ENCODE peak calls at places on chromosomes 11 and 22, in nine cellular contexts. D is endodermal cell; Z is transverse colon; M is heart right ventricle; A is gastrocnemius medialis; F is IMR-90; O is MM.1S; K is CD8-positive, alpha-beta memory T cell; U is BE2C. V is an unnamed sample. For H3K27me3 and H3K9me3, the result is how much of the 10 kb centered on the place peaks cover.

GRCh38 chr11:117950320-117950719 is 21.1 kb upstream of the TMPRSS13 start:
- DNase-seq in D (peak), A (no peak), Z (peak), F (no peak), K (peak), U (no peak), O (peak), M (no peak), V (no peak)

GRCh38 chr11:119061256-119061655 is 4.3 kb upstream of the HYOU1 start:
- DNase-seq in M (no peak), Z (no peak), A (no peak), K (no peak), U (no peak), O (no peak), F (no peak), D (no peak), V (no peak)

GRCh38 chr11:68990995-68991780 is 10.4 kb upstream of the MRGPRD start:
- DNase-seq in D (peak), F (no peak), O (no peak), Z (peak), U (no peak), M (no peak), K (no peak), A (no peak), V (peak)

GRCh38 chr11:1763796-1764661 is at the start of gene CTSD:
- DNase-seq in F (peak), D (peak), A (peak), M (peak), K (peak), Z (peak), U (peak), O (peak), V (no peak)

GRCh38 chr11:92735039-92735438 is 234.4 kb upstream of the MTNR1B start:
- DNase-seq in U (no peak), F (no peak), Z (no peak), K (no peak), M (no peak), D (no peak), O (peak), A (no peak), V (no peak)

GRCh38 chr11:34240150-34240494 is 117.7 kb downstream of the ABTB2 start:
- DNase-seq in U (no peak), A (no peak), D (peak), F (no peak), M (no peak), K (no peak), O (no peak), Z (no peak), V (no peak)

GRCh38 chr11:13445588-13445987 is 17.4 kb downstream of the BTBD10 start:
- DNase-seq in A (no peak), M (no peak), K (no peak), O (no peak), U (no peak), F (no peak), Z (no peak), D (no peak), V (no peak)

GRCh38 chr11:17750013-17750816 is 15.6 kb downstream of the KCNC1 start:
- DNase-seq in D (no peak), M (no peak), O (no peak), A (no peak), K (no peak), Z (no peak), U (no peak), F (no peak), V (no peak)

GRCh38 chr22:39130892-39131855 is 21.3 kb downstream of the CBX7 start:
- DNase-seq in A (no peak), O (no peak), Z (no peak), F (peak), K (no peak), U (no peak), D (peak), M (no peak), V (no peak)

GRCh38 chr22:38729946-38730345 is 24.2 kb downstream of the GTPBP1 start:
- DNase-seq in D (no peak), A (no peak), K (no peak), O (peak), Z (no peak), M (no peak), U (no peak), F (no peak), V (no peak)

GRCh38 chr11:130381317-130381716 is 47.1 kb downstream of the ADAMTS8 start:
- DNase-seq in K (no peak), A (no peak), M (no peak), O (no peak), U (no peak), Z (no peak), F (no peak), D (peak), V (no peak)

GRCh38 chr11:71251761-71252433 is 480 bp downstream of the SHANK2 start:
- DNase-seq in Z (peak), O (no peak), D (peak), M (no peak), F (no peak), A (no peak), U (peak), K (no peak), V (no peak)

GRCh38 chr11:133698654-133699053 is 146.7 kb downstream of the SPATA19 start:
- DNase-seq in M (no peak), F (no peak), A (no peak), K (no peak), U (no peak), O (no peak), Z (no peak), D (no peak), V (no peak)

GRCh38 chr22:23013612-23014011 is 56.7 kb upstream of the GNAZ start:
- DNase-seq in D (no peak), O (no peak), K (no peak), U (no peak), A (no peak), M (no peak), F (no peak), Z (no peak), V (no peak)

GRCh38 chr22:19495562-19496323 is 16.0 kb downstream of the CDC45 start:
- DNase-seq in F (peak), K (no peak), D (no peak), A (no peak), U (no peak), Z (no peak), M (no peak), O (no peak), V (no peak)

GRCh38 chr11:68753300-68753699 is 2.0 kb upstream of the TESMIN start:
- DNase-seq in U (no peak), M (no peak), F (no peak), Z (no peak), K (no peak), D (no peak), O (no peak), A (no peak), V (no peak)

GRCh38 chr11:4025957-4026324 is 68.7 kb upstream of the RRM1 start:
- DNase-seq in Z (no peak), D (no peak), U (peak), A (no peak), O (no peak), M (peak), K (no peak), F (peak), V (no peak)

GRCh38 chr11:73152861-73153483 is 10.9 kb upstream of the FCHSD2 start:
- DNase-seq in D (peak), A (peak), U (no peak), Z (peak), K (no peak), O (peak), M (no peak), F (no peak), V (no peak)

GRCh38 chr11:737366-737765 is 9.9 kb upstream of the TALDO1 start:
- DNase-seq in U (no peak), D (no peak), Z (no peak), A (no peak), M (no peak), O (no peak), K (no peak), F (no peak), V (no peak)

GRCh38 chr11:107721207-107721606 is 9.4 kb upstream of the SLN start:
- DNase-seq in Z (no peak), M (no peak), K (no peak), A (no peak), U (no peak), F (no peak), O (no peak), D (no peak), V (no peak)

GRCh38 chr22:29727248-29727551 is 7.4 kb downstream of the CABP7 start:
- DNase-seq in D (peak), A (no peak), U (peak), K (no peak), O (peak), F (peak), Z (peak), M (no peak), V (no peak)

GRCh38 chr11:130318031-130318673 is 3.4 kb upstream of the ZBTB44 start:
- DNase-seq in U (no peak), O (no peak), A (no peak), M (no peak), Z (no peak), D (peak), K (no peak), F (no peak), V (no peak)

GRCh38 chr11:61735391-61735790 is 17.0 kb upstream of the MYRF start:
- DNase-seq in F (no peak), D (no peak), A (no peak), O (no peak), K (no peak), M (no peak), Z (no peak), U (no peak), V (no peak)

GRCh38 chr11:95680169-95680929 is 109.2 kb downstream of the FAM76B start:
- DNase-seq in Z (no peak), D (no peak), K (no peak), O (peak), A (no peak), M (no peak), U (no peak), F (peak), V (no peak)

GRCh38 chr22:39489094-39490068 is 12.7 kb upstream of the MIEF1 start:
- DNase-seq in A (no peak), O (no peak), K (no peak), D (no peak), U (no peak), M (no peak), F (no peak), Z (no peak), V (no peak)

GRCh38 chr22:18044548-18045271 is 20.3 kb upstream of the MICAL3 start:
- DNase-seq in A (no peak), K (no peak), F (peak), Z (no peak), D (no peak), M (peak), U (no peak), O (no peak), V (no peak)

GRCh38 chr22:25420925-25421904 is 143.3 kb upstream of the GRK3 start:
- DNase-seq in D (peak), O (no peak), A (no peak), Z (no peak), U (peak), K (no peak), F (no peak), M (no peak), V (peak)

GRCh38 chr11:98398508-98398907 is 622.2 kb upstream of the CNTN5 start:
- DNase-seq in U (no peak), A (no peak), D (no peak), O (no peak), Z (no peak), K (no peak), F (no peak), M (no peak), V (no peak)

GRCh38 chr11:44577231-44577834 is 11.9 kb downstream of the CD82 start:
- DNase-seq in M (no peak), D (no peak), O (no peak), F (no peak), K (no peak), Z (no peak), U (no peak), A (no peak), V (no peak)

GRCh38 chr11:2791139-2791520 is 91.3 kb upstream of the KCNQ1OT1 start:
- DNase-seq in M (no peak), A (no peak), F (no peak), D (peak), U (no peak), Z (peak), K (no peak), O (no peak), V (peak)

GRCh38 chr11:122646549-122647340 is 8.8 kb upstream of the UBASH3B start:
- DNase-seq in U (no peak), O (no peak), A (no peak), Z (no peak), M (no peak), F (peak), K (no peak), D (no peak), V (no peak)

GRCh38 chr11:110962907-110963306 is 250.7 kb upstream of the ARHGAP20 start:
- DNase-seq in U (no peak), O (no peak), K (no peak), Z (no peak), A (no peak), M (no peak), D (no peak), F (peak), V (no peak)

GRCh38 chr22:31363885-31364284 is 17.7 kb upstream of the PATZ1 start:
- DNase-seq in F (no peak), M (no peak), Z (no peak), K (no peak), A (no peak), U (no peak), D (peak), O (no peak), V (peak)

GRCh38 chr11:3201677-3202181 is 16.9 kb downstream of the MRGPRG start:
- DNase-seq in D (peak), U (no peak), O (no peak), A (no peak), F (no peak), M (no peak), K (no peak), Z (peak), V (no peak)

GRCh38 chr22:37469416-37470086 is 16.6 kb downstream of the MFNG start:
- DNase-seq in O (no peak), F (no peak), M (no peak), A (no peak), Z (no peak), K (no peak), D (peak), U (no peak), V (no peak)

GRCh38 chr22:37472418-37473006 is 13.7 kb downstream of the MFNG start:
- DNase-seq in M (no peak), U (peak), K (peak), D (peak), A (no peak), F (peak), O (no peak), Z (peak), V (no peak)

GRCh38 chr22:37467556-37467955 is 18.6 kb downstream of the MFNG start:
- DNase-seq in K (no peak), U (no peak), M (no peak), Z (no peak), D (peak), A (no peak), O (no peak), F (no peak), V (peak)

GRCh38 chr22:37471721-37472417 is 14.3 kb downstream of the MFNG start:
- DNase-seq in F (no peak), O (no peak), D (no peak), A (no peak), K (no peak), U (no peak), Z (no peak), M (no peak), V (no peak)

GRCh38 chr22:37470087-37470445 is 16.1 kb downstream of the MFNG start:
- DNase-seq in O (no peak), M (no peak), D (no peak), A (no peak), K (no peak), F (no peak), U (no peak), Z (no peak), V (no peak)
- H3K27me3 ChIP-seq in O (under half), M (under half), D (under half), A (under half), K (under half), F (half or more), U (under half), Z (under half), V (under half)

DNA sequence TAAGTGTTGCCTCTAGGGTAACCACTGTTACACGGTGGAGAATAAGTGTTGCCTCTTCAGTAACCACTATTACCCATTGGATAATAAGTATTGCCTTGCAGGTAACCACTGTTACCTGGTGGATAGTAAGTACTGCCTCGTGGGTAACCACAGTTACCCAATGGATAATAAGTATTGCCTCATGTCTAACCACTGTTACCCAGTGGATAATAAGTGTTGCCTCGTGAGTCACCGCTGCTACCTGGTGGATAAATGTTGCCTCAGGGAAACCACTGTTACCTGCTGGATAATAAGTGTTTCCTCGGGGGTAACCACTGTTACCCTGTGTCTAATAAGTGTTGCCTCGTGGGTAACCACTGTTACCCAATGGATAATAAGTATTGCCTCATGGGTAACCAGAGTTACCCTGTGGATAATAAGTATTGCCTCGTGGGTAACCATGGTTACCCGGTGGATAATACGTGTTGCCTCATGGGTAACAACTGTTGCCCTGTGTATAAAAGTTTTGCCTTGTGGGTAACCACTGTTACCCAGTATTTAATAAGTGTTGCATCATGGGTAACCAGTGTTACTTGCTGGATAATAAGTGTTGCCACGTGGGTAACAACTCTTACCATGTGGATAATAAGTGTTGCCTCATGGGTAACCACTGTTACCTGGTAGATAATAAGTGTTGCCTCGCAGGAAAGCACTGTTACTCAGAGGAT is 12.3 kb upstream of the NXPE4 start:
- DNase-seq in A (no peak), U (no peak), Z (no peak), M (no peak), K (no peak), O (no peak), D (peak), F (no peak), V (no peak)
- H3K9me3 ChIP-seq in A (under half), U (under half), Z (under half), M (under half), K (under half), O (under half), D (half or more), F (under half), V (under half)

DNA sequence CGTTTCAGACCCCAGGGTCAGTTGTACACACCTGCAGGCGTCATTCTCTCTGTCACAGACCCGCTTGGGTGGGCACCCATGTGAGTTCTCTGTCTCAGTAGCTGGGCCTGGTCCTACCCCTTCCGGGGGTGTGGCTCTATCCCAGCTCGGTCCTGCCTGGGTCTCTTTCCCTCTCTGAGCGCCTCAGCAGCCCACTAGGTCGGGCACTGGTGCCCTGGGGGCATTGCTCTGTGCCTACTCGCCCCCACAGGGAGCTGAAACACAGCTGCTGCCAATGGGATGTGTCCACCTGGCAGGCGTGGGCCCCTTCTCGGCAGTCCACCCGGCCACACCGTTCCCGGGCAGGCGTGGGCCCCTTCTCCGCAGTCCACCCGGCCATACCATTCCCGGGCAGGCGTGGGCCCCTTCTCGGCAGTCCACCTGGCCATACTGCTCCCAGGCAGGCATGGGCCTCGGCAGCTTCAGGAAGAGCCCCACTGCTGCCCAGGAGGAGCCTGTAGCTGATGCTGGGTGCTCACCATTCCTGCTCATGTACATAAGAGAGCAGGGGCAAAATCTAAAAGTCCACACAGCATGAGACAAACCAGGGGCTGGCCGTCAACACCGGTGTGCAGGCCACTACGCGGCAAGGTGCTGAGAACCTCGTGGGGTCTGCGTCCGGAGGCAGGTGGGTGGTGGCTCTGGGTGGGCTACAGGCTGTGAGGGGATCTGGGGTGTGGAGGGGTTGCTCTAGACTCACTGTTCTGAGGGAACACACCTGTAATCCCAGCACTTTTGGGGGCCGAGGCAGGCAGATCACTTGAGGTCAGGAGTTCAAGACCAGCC is 12.3 kb downstream of the MLC1 start:
- DNase-seq in O (no peak), K (no peak), F (no peak), U (no peak), D (peak), M (no peak), Z (no peak), A (no peak), V (no peak)
- H3K27me3 ChIP-seq in O (half or more), K (under half), F (under half), U (under half), D (under half), M (under half), Z (under half), A (under half), V (under half)

GRCh38 chr22:47446821-47447810 is 684.7 kb downstream of the TBC1D22A start:
- DNase-seq in M (no peak), Z (no peak), K (no peak), O (no peak), F (no peak), U (no peak), D (no peak), A (no peak), V (no peak)
- H3K9me3 ChIP-seq in M (under half), Z (under half), K (under half), O (under half), F (half or more), U (under half), D (half or more), A (under half), V (under half)

GRCh38 chr22:48952256-48953102 is 875.2 kb downstream of the BRD1 start:
- DNase-seq in O (no peak), K (no peak), F (no peak), M (no peak), A (no peak), Z (no peak), D (peak), U (no peak), V (no peak)

GRCh38 chr22:48949375-48950149 is 878.1 kb downstream of the BRD1 start:
- DNase-seq in A (no peak), D (no peak), F (no peak), U (no peak), O (no peak), Z (peak), M (no peak), K (no peak), V (no peak)

GRCh38 chr22:48948575-48949170 is 879.0 kb downstream of the BRD1 start:
- DNase-seq in O (no peak), K (no peak), A (no peak), U (no peak), F (no peak), Z (no peak), D (peak), M (no peak), V (no peak)

GRCh38 chr22:48951836-48952235 is 875.8 kb downstream of the BRD1 start:
- DNase-seq in O (no peak), U (no peak), K (no peak), Z (no peak), A (no peak), D (peak), M (no peak), F (no peak), V (no peak)

DNA sequence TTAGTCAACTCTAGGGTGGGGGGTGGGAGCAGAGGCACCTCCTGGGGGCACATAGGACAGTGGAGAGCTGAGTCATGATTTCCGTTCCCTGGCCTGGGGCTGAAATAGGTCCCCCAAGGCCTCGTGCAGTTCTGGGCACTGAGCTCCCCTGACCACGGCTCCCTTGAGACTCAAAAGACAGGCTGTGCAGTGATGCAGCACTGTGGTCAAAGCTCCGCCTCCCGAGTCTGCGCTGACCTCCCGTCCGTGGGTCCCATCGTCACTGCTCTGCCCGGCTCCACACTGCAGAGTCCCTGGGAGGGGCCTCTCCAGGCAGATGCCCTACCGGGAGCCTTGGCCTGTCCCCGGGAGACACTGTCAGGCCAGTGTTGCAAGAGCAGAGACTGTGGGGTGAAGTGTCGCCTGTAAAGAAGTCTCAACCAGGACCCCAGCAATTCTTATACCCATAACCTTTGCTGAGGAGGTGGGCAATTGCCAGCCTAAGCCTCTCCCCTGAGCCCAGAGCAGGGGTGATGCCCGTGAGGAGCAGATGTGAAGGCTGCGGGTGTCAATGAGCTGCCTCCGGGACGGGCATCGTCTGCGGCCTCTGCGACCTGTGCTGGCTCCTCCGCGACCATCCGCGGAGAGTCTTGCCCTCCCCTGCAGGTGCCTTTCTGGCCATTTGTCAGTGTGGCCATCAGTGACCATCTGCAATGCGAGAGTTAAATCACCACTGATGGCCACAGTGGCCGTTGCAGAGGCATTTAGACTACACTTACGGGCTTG is 877.3 kb downstream of the BRD1 start:
- DNase-seq in U (no peak), M (no peak), O (no peak), K (no peak), D (peak), A (no peak), F (no peak), Z (peak), V (no peak)
- H3K27me3 ChIP-seq in U (under half), M (half or more), O (half or more), K (under half), D (under half), A (under half), F (under half), Z (under half), V (under half)